ENCODE peak calls at places on chromosomes 16 and 17, in nine cellular contexts. U is neural progenitor cell, Y is hypothalamus, N is AG08396, T is NCI-H510A treated with DMSO at 0.1 percent for 48 hours, M is omental fat pad, Q is NCI-H187, V is GM23248, S is SK-MEL-5. X is an unnamed sample.

GRCh38 chr16:74268372-74268782 is 28.2 kb upstream of the PSMD7 start:
- DNase-seq in M (no peak), Y (no peak), V (no peak), N (no peak), Q (no peak), S (no peak), U (no peak), T (no peak), X (no peak)

GRCh38 chr16:50538411-50539052 is 9.7 kb upstream of the NKD1 start:
- DNase-seq in V (no peak), T (no peak), U (no peak), Y (no peak), N (no peak), Q (no peak), S (no peak), M (no peak), X (no peak)

GRCh38 chr17:42365136-42365535 is 23.1 kb downstream of the STAT3 start:
- DNase-seq in S (no peak), N (peak), U (no peak), Q (no peak), V (peak), T (no peak), M (no peak), Y (no peak), X (peak)

GRCh38 chr17:66353937-66354401 is 51.6 kb downstream of the PRKCA start:
- DNase-seq in V (peak), U (no peak), S (no peak), M (no peak), T (no peak), Y (no peak), N (no peak), Q (no peak), X (peak)

GRCh38 chr17:73782641-73783381 is 138.6 kb upstream of the SDK2 start:
- DNase-seq in T (peak), U (peak), N (no peak), Q (no peak), V (no peak), M (no peak), S (peak), Y (no peak), X (no peak)

GRCh38 chr17:32881054-32881453 is 4.1 kb upstream of the MYO1D start:
- DNase-seq in S (peak), Y (no peak), T (no peak), M (no peak), V (peak), Q (no peak), U (no peak), N (no peak), X (no peak)

GRCh38 chr17:70420876-70421445 is 251.6 kb downstream of the KCNJ2 start:
- DNase-seq in V (no peak), S (no peak), T (no peak), Y (no peak), U (no peak), N (no peak), Q (no peak), M (no peak), X (no peak)

GRCh38 chr17:81306491-81306890 is 11.4 kb upstream of the SLC38A10 start:
- DNase-seq in N (no peak), S (no peak), T (no peak), Y (no peak), M (no peak), V (no peak), U (no peak), Q (no peak), X (no peak)

GRCh38 chr16:50635505-50636392 is 45.4 kb downstream of the SNX20 start:
- DNase-seq in M (no peak), T (no peak), N (no peak), Y (no peak), Q (no peak), V (no peak), U (no peak), S (no peak), X (no peak)

GRCh38 chr16:12147681-12148479 is 171.3 kb downstream of the SNX29 start:
- DNase-seq in Q (no peak), V (no peak), S (no peak), T (no peak), Y (peak), M (no peak), U (peak), N (no peak), X (peak)

GRCh38 chr17:43024407-43025289 is at the start of gene RND2:
- DNase-seq in S (peak), V (peak), M (peak), T (peak), Y (peak), Q (peak), U (peak), N (peak), X (peak)

GRCh38 chr17:82372063-82372590 is 562 bp downstream of the UTS2R start:
- DNase-seq in M (no peak), Y (no peak), N (no peak), S (no peak), U (no peak), Q (no peak), V (no peak), T (no peak), X (no peak)

GRCh38 chr16:18983565-18984424 is at the start of gene TMC7:
- DNase-seq in Q (no peak), T (peak), U (peak), M (peak), S (peak), Y (peak), V (peak), N (peak), X (peak)

X was measured in dermis blood vessel endothelial cell.